ENCODE peak calls at places on chromosomes 4 and X, in nine cellular contexts. C is HuH-7; A is Kasumi-1; H is GM04504; V is CD8-positive, alpha-beta T cell; N is heart left ventricle; P is cardiac fibroblast; E is LoVo; T is stimulated activated CD8-positive, alpha-beta memory T cell treated with anti-CD3 and anti-CD28 coated beads, Interleukin-12 subunit alpha, Interleukin-12 subunit beta, amount 100 ng/mL, for 4 hours. F is an unnamed sample.

GRCh38 chrX:106510713-106511411 is 100.9 kb upstream of the RADX start:
- DNase-seq in T (no peak), H (no peak), A (no peak), E (no peak), N (no peak), P (no peak), V (no peak), C (no peak), F (no peak)

GRCh38 chrX:136747003-136747986 is 33.4 kb downstream of the ARHGEF6 start:
- DNase-seq in V (no peak), C (no peak), A (peak; percentile 17), H (no peak), E (no peak), P (no peak), N (no peak), T (peak; percentile 5), F (no peak)

GRCh38 chrX:39759526-39760224 is 338.1 kb downstream of the BCOR start:
- DNase-seq in E (peak; percentile 7), N (peak; percentile 43), C (no peak), V (no peak), H (no peak), A (no peak), P (peak; percentile 72), T (no peak), F (no peak)

GRCh38 chr4:108433832-108434231 is 186.5 kb upstream of the RPL34 start:
- DNase-seq in P (peak; percentile 9), T (no peak), V (peak; percentile 68), N (no peak), H (peak; percentile 17), A (no peak), C (no peak), E (peak; percentile 32), F (no peak)

GRCh38 chrX:108447303-108447702 is 7.7 kb downstream of the COL4A5 start:
- DNase-seq in T (no peak), C (no peak), N (no peak), A (no peak), E (no peak), V (no peak), H (no peak), P (peak; percentile 57), F (peak; percentile 59)

GRCh38 chrX:131677655-131678628 is 134.1 kb downstream of the OR13H1 start:
- DNase-seq in N (peak; percentile 16), V (peak; percentile 61), C (peak; percentile 58), A (peak; percentile 16), T (peak; percentile 18), E (peak; percentile 6), H (peak; percentile 2), P (peak; percentile 26), F (peak; percentile 18)

GRCh38 chrX:2410279-2411020 is 90.3 kb downstream of the DHRSX start:
- DNase-seq in T (no peak), V (no peak), H (no peak), A (no peak), P (no peak), N (no peak), E (peak; percentile 44), C (no peak), F (peak; percentile 77)

GRCh38 chrX:19156223-19156622 is 34.0 kb upstream of the ADGRG2 start:
- DNase-seq in P (no peak), C (no peak), E (no peak), H (no peak), V (no peak), T (no peak), A (no peak), N (no peak), F (no peak)

GRCh38 chr4:52126946-52127345 is 75.8 kb downstream of the SPATA18 start:
- DNase-seq in A (no peak), V (no peak), E (no peak), P (peak; percentile 82), T (no peak), H (peak; percentile 54), N (no peak), C (no peak), F (no peak)

GRCh38 chr4:176031927-176032326 is 33.7 kb upstream of the WDR17 start:
- DNase-seq in N (no peak), E (no peak), H (no peak), V (no peak), T (no peak), C (no peak), P (no peak), A (no peak), F (no peak)

GRCh38 chr4:26173619-26174018 is 147.2 kb upstream of the RBPJ start:
- DNase-seq in H (no peak), P (no peak), E (no peak), C (peak; percentile 37), V (no peak), A (no peak), N (no peak), T (no peak), F (no peak)

GRCh38 chr4:4618846-4619245 is 77.0 kb upstream of the STX18 start:
- DNase-seq in H (no peak), C (no peak), E (no peak), N (no peak), A (no peak), V (no peak), P (no peak), T (no peak), F (no peak)

GRCh38 chr4:168515222-168516011 is 18.6 kb downstream of the PALLD start:
- DNase-seq in V (no peak), P (no peak), T (no peak), N (peak; percentile 50), E (no peak), H (no peak), A (no peak), C (no peak), F (no peak)

GRCh38 chr4:76782837-76783236 is 115.1 kb downstream of the SOWAHB start:
- DNase-seq in E (peak; percentile 52), H (peak; percentile 71), T (no peak), C (no peak), A (no peak), V (no peak), N (no peak), P (peak; percentile 91), F (no peak)